ENCODE peak calls at places on chromosomes 5 and 9, in five cellular contexts. One of them, this sample, is unnamed.

GRCh38 chr9:2087500-2088313 is 72.6 kb downstream of the SMARCA2 start:
- DNase-seq in activated naive CD8-positive, alpha-beta T cell treated with anti-CD3 and anti-CD28 coated beads, Interleukin-2, amount 50 U/mL, for 24 hours: no peak
- DNase-seq in CD4-positive, alpha-beta T cell: no peak
- DNase-seq in colonic mucosa: no peak
- DNase-seq in T47D: peak
- DNase-seq in this sample: peak

GRCh38 chr9:78539904-78540303 is 243.0 kb downstream of the PSAT1 start:
- DNase-seq in CD4-positive, alpha-beta T cell: no peak
- DNase-seq in T47D: no peak
- DNase-seq in colonic mucosa: no peak
- DNase-seq in activated naive CD8-positive, alpha-beta T cell treated with anti-CD3 and anti-CD28 coated beads, Interleukin-2, amount 50 U/mL, for 24 hours: no peak
- DNase-seq in this sample: no peak

GRCh38 chr5:180291943-180292831 is at the start of gene MAPK9:
- DNase-seq in CD4-positive, alpha-beta T cell: peak
- DNase-seq in colonic mucosa: peak
- DNase-seq in activated naive CD8-positive, alpha-beta T cell treated with anti-CD3 and anti-CD28 coated beads, Interleukin-2, amount 50 U/mL, for 24 hours: peak
- DNase-seq in T47D: peak
- DNase-seq in this sample: peak

GRCh38 chr5:32805966-32806626 is 95.0 kb downstream of the NPR3 start:
- DNase-seq in colonic mucosa: no peak
- DNase-seq in T47D: no peak
- DNase-seq in activated naive CD8-positive, alpha-beta T cell treated with anti-CD3 and anti-CD28 coated beads, Interleukin-2, amount 50 U/mL, for 24 hours: no peak
- DNase-seq in CD4-positive, alpha-beta T cell: no peak
- DNase-seq in this sample: no peak

GRCh38 chr5:2887401-2888348 is 136.2 kb upstream of the IRX2 start:
- DNase-seq in colonic mucosa: no peak
- DNase-seq in activated naive CD8-positive, alpha-beta T cell treated with anti-CD3 and anti-CD28 coated beads, Interleukin-2, amount 50 U/mL, for 24 hours: no peak
- DNase-seq in T47D: no peak
- DNase-seq in CD4-positive, alpha-beta T cell: no peak
- DNase-seq in this sample: no peak

GRCh38 chr9:121550569-121551512 is 51.2 kb upstream of the GGTA1 start:
- DNase-seq in colonic mucosa: peak
- DNase-seq in activated naive CD8-positive, alpha-beta T cell treated with anti-CD3 and anti-CD28 coated beads, Interleukin-2, amount 50 U/mL, for 24 hours: peak
- DNase-seq in CD4-positive, alpha-beta T cell: peak
- DNase-seq in T47D: peak
- DNase-seq in this sample: peak

GRCh38 chr9:93585259-93585658 is 8.9 kb downstream of the PHF2 start:
- DNase-seq in colonic mucosa: no peak
- DNase-seq in CD4-positive, alpha-beta T cell: no peak
- DNase-seq in activated naive CD8-positive, alpha-beta T cell treated with anti-CD3 and anti-CD28 coated beads, Interleukin-2, amount 50 U/mL, for 24 hours: no peak
- DNase-seq in T47D: no peak
- DNase-seq in this sample: no peak

GRCh38 chr5:119355636-119356383 is at the start of gene TNFAIP8:
- DNase-seq in CD4-positive, alpha-beta T cell: no peak
- DNase-seq in T47D: peak
- DNase-seq in activated naive CD8-positive, alpha-beta T cell treated with anti-CD3 and anti-CD28 coated beads, Interleukin-2, amount 50 U/mL, for 24 hours: peak
- DNase-seq in colonic mucosa: peak
- DNase-seq in this sample: peak

GRCh38 chr9:69136781-69137180 is 37.3 kb upstream of the TJP2 start:
- DNase-seq in colonic mucosa: no peak
- DNase-seq in activated naive CD8-positive, alpha-beta T cell treated with anti-CD3 and anti-CD28 coated beads, Interleukin-2, amount 50 U/mL, for 24 hours: no peak
- DNase-seq in T47D: no peak
- DNase-seq in CD4-positive, alpha-beta T cell: no peak
- DNase-seq in this sample: peak

GRCh38 chr5:59296317-59297264 is 596.9 kb downstream of the PDE4D start:
- DNase-seq in T47D: no peak
- DNase-seq in activated naive CD8-positive, alpha-beta T cell treated with anti-CD3 and anti-CD28 coated beads, Interleukin-2, amount 50 U/mL, for 24 hours: no peak
- DNase-seq in CD4-positive, alpha-beta T cell: no peak
- DNase-seq in colonic mucosa: no peak
- DNase-seq in this sample: peak

GRCh38 chr9:34428325-34428958 is 29.9 kb downstream of the FAM219A start:
- DNase-seq in CD4-positive, alpha-beta T cell: no peak
- DNase-seq in activated naive CD8-positive, alpha-beta T cell treated with anti-CD3 and anti-CD28 coated beads, Interleukin-2, amount 50 U/mL, for 24 hours: no peak
- DNase-seq in colonic mucosa: no peak
- DNase-seq in T47D: no peak
- DNase-seq in this sample: peak

GRCh38 chr9:36781532-36781931 is 208.8 kb downstream of the MELK start:
- DNase-seq in colonic mucosa: no peak
- DNase-seq in T47D: no peak
- DNase-seq in CD4-positive, alpha-beta T cell: no peak
- DNase-seq in activated naive CD8-positive, alpha-beta T cell treated with anti-CD3 and anti-CD28 coated beads, Interleukin-2, amount 50 U/mL, for 24 hours: no peak
- DNase-seq in this sample: peak

GRCh38 chr5:96391921-96392320 is 41.1 kb downstream of the PCSK1 start:
- DNase-seq in CD4-positive, alpha-beta T cell: no peak
- DNase-seq in colonic mucosa: no peak
- DNase-seq in T47D: no peak
- DNase-seq in activated naive CD8-positive, alpha-beta T cell treated with anti-CD3 and anti-CD28 coated beads, Interleukin-2, amount 50 U/mL, for 24 hours: no peak
- DNase-seq in this sample: peak

GRCh38 chr9:70169222-70169621 is 89.6 kb upstream of the SMC5 start:
- DNase-seq in T47D: no peak
- DNase-seq in colonic mucosa: no peak
- DNase-seq in CD4-positive, alpha-beta T cell: no peak
- DNase-seq in activated naive CD8-positive, alpha-beta T cell treated with anti-CD3 and anti-CD28 coated beads, Interleukin-2, amount 50 U/mL, for 24 hours: no peak
- DNase-seq in this sample: no peak

GRCh38 chr9:15158019-15158418 is 149.0 kb downstream of the TTC39B start:
- DNase-seq in CD4-positive, alpha-beta T cell: no peak
- DNase-seq in colonic mucosa: no peak
- DNase-seq in T47D: no peak
- DNase-seq in activated naive CD8-positive, alpha-beta T cell treated with anti-CD3 and anti-CD28 coated beads, Interleukin-2, amount 50 U/mL, for 24 hours: no peak
- DNase-seq in this sample: no peak

GRCh38 chr9:86389648-86390047 is 35.4 kb upstream of the TUT7 start:
- DNase-seq in CD4-positive, alpha-beta T cell: no peak
- DNase-seq in colonic mucosa: no peak
- DNase-seq in T47D: no peak
- DNase-seq in activated naive CD8-positive, alpha-beta T cell treated with anti-CD3 and anti-CD28 coated beads, Interleukin-2, amount 50 U/mL, for 24 hours: no peak
- DNase-seq in this sample: no peak

GRCh38 chr9:132946624-132947295 is 2.3 kb upstream of the TSC1 start:
- DNase-seq in CD4-positive, alpha-beta T cell: no peak
- DNase-seq in activated naive CD8-positive, alpha-beta T cell treated with anti-CD3 and anti-CD28 coated beads, Interleukin-2, amount 50 U/mL, for 24 hours: no peak
- DNase-seq in colonic mucosa: no peak
- DNase-seq in T47D: no peak
- DNase-seq in this sample: no peak

GRCh38 chr9:26296910-26297309 is 595.7 kb downstream of the CAAP1 start:
- DNase-seq in activated naive CD8-positive, alpha-beta T cell treated with anti-CD3 and anti-CD28 coated beads, Interleukin-2, amount 50 U/mL, for 24 hours: no peak
- DNase-seq in colonic mucosa: no peak
- DNase-seq in T47D: no peak
- DNase-seq in CD4-positive, alpha-beta T cell: no peak
- DNase-seq in this sample: no peak